ENCODE peak calls at places on chromosomes 1 and 21, in eight cellular contexts. One of them, this sample, is unnamed.

GRCh38 chr1:10814954-10815862 is 18.8 kb upstream of the CASZ1 start:
- DNase-seq in BE2C: no peak
- DNase-seq in GM12865: no peak
- DNase-seq in GM06990: no peak
- DNase-seq in neural progenitor cell: no peak
- DNase-seq in fibroblast of mammary gland: no peak
- DNase-seq in psoas muscle: peak; percentile 21
- DNase-seq in right lobe of liver: no peak
- DNase-seq in this sample: no peak

GRCh38 chr1:232627645-232628334 is 2.1 kb downstream of the SIPA1L2 start:
- DNase-seq in fibroblast of mammary gland: peak; percentile 39
- DNase-seq in BE2C: no peak
- DNase-seq in GM06990: peak; percentile 6
- DNase-seq in GM12865: peak; percentile 34
- DNase-seq in neural progenitor cell: peak; percentile 60
- DNase-seq in psoas muscle: no peak
- DNase-seq in right lobe of liver: no peak
- DNase-seq in this sample: no peak

GRCh38 chr1:29698033-29698432 is 461.7 kb downstream of the PTPRU start:
- DNase-seq in GM06990: no peak
- DNase-seq in neural progenitor cell: peak; percentile 82
- DNase-seq in BE2C: peak; percentile 65
- DNase-seq in right lobe of liver: no peak
- DNase-seq in GM12865: peak; percentile 16
- DNase-seq in fibroblast of mammary gland: peak; percentile 74
- DNase-seq in psoas muscle: peak; percentile 48
- DNase-seq in this sample: peak; percentile 68

GRCh38 chr1:226549094-226549936 is 751 bp downstream of the STUM start:
- DNase-seq in GM06990: no peak
- DNase-seq in BE2C: no peak
- DNase-seq in right lobe of liver: no peak
- DNase-seq in psoas muscle: no peak
- DNase-seq in GM12865: no peak
- DNase-seq in neural progenitor cell: peak; percentile 19
- DNase-seq in fibroblast of mammary gland: no peak
- DNase-seq in this sample: no peak

GRCh38 chr1:109718495-109718894 is 6.4 kb downstream of the GSTM5 start:
- DNase-seq in GM12865: peak; percentile 14
- DNase-seq in right lobe of liver: no peak
- DNase-seq in BE2C: no peak
- DNase-seq in fibroblast of mammary gland: peak; percentile 25
- DNase-seq in GM06990: no peak
- DNase-seq in psoas muscle: no peak
- DNase-seq in neural progenitor cell: peak; percentile 1
- DNase-seq in this sample: no peak

GRCh38 chr1:198656500-198656932 is 17.7 kb downstream of the PTPRC start:
- DNase-seq in right lobe of liver: no peak
- DNase-seq in psoas muscle: no peak
- DNase-seq in GM12865: peak; percentile 65
- DNase-seq in BE2C: peak; percentile 27
- DNase-seq in neural progenitor cell: no peak
- DNase-seq in GM06990: no peak
- DNase-seq in fibroblast of mammary gland: no peak
- DNase-seq in this sample: peak; percentile 38

GRCh38 chr1:119285482-119285881 is 83.1 kb upstream of the HAO2 start:
- DNase-seq in psoas muscle: no peak
- DNase-seq in GM06990: no peak
- DNase-seq in BE2C: no peak
- DNase-seq in GM12865: no peak
- DNase-seq in right lobe of liver: no peak
- DNase-seq in fibroblast of mammary gland: peak; percentile 94
- DNase-seq in neural progenitor cell: peak; percentile 13
- DNase-seq in this sample: peak; percentile 78

GRCh38 chr1:214425723-214426419 is 125.5 kb downstream of the PTPN14 start:
- DNase-seq in GM06990: no peak
- DNase-seq in BE2C: no peak
- DNase-seq in GM12865: no peak
- DNase-seq in psoas muscle: no peak
- DNase-seq in fibroblast of mammary gland: no peak
- DNase-seq in right lobe of liver: no peak
- DNase-seq in neural progenitor cell: no peak
- DNase-seq in this sample: peak; percentile 30

GRCh38 chr1:21261551-21262281 is 28.5 kb downstream of the ECE1 start:
- DNase-seq in fibroblast of mammary gland: peak; percentile 94
- DNase-seq in BE2C: no peak
- DNase-seq in right lobe of liver: no peak
- DNase-seq in GM06990: no peak
- DNase-seq in psoas muscle: peak; percentile 81
- DNase-seq in GM12865: peak; percentile 8
- DNase-seq in neural progenitor cell: no peak
- DNase-seq in this sample: peak; percentile 97

GRCh38 chr21:46126321-46127238 is 28.7 kb downstream of the COL6A2 start:
- DNase-seq in GM12865: no peak
- DNase-seq in fibroblast of mammary gland: peak; percentile 30
- DNase-seq in BE2C: peak; percentile 10
- DNase-seq in GM06990: no peak
- DNase-seq in neural progenitor cell: no peak
- DNase-seq in psoas muscle: peak; percentile 42
- DNase-seq in right lobe of liver: peak; percentile 57
- DNase-seq in this sample: no peak

GRCh38 chr21:14863745-14864210 is 201.0 kb downstream of the NRIP1 start:
- DNase-seq in right lobe of liver: no peak
- DNase-seq in BE2C: no peak
- DNase-seq in GM06990: no peak
- DNase-seq in neural progenitor cell: no peak
- DNase-seq in GM12865: no peak
- DNase-seq in fibroblast of mammary gland: peak; percentile 30
- DNase-seq in psoas muscle: no peak
- DNase-seq in this sample: peak; percentile 24

GRCh38 chr1:214552174-214552608 is 789 bp upstream of the PTPN14 start:
- DNase-seq in GM06990: no peak
- DNase-seq in right lobe of liver: no peak
- DNase-seq in BE2C: no peak
- DNase-seq in fibroblast of mammary gland: peak; percentile 66
- DNase-seq in psoas muscle: peak; percentile 56
- DNase-seq in GM12865: no peak
- DNase-seq in neural progenitor cell: peak; percentile 75
- DNase-seq in this sample: peak; percentile 80

GRCh38 chr1:93615201-93616150 is 66.2 kb downstream of the BCAR3 start:
- DNase-seq in neural progenitor cell: no peak
- DNase-seq in psoas muscle: no peak
- DNase-seq in GM06990: peak; percentile 60
- DNase-seq in GM12865: peak; percentile 89
- DNase-seq in right lobe of liver: peak; percentile 60
- DNase-seq in fibroblast of mammary gland: peak; percentile 96
- DNase-seq in BE2C: no peak
- DNase-seq in this sample: no peak

GRCh38 chr1:47848985-47849610 is 148.1 kb downstream of the TRABD2B start:
- DNase-seq in right lobe of liver: no peak
- DNase-seq in GM06990: no peak
- DNase-seq in neural progenitor cell: no peak
- DNase-seq in fibroblast of mammary gland: no peak
- DNase-seq in GM12865: no peak
- DNase-seq in psoas muscle: peak; percentile 55
- DNase-seq in BE2C: peak; percentile 70
- DNase-seq in this sample: no peak

GRCh38 chr1:113205980-113206766 is 133.2 kb downstream of the LRIG2 start:
- DNase-seq in psoas muscle: no peak
- DNase-seq in BE2C: no peak
- DNase-seq in GM12865: no peak
- DNase-seq in neural progenitor cell: no peak
- DNase-seq in fibroblast of mammary gland: no peak
- DNase-seq in right lobe of liver: no peak
- DNase-seq in GM06990: no peak
- DNase-seq in this sample: no peak

GRCh38 chr1:211320980-211321379 is 5.7 kb upstream of the TRAF5 start:
- DNase-seq in GM12865: no peak
- DNase-seq in neural progenitor cell: no peak
- DNase-seq in right lobe of liver: no peak
- DNase-seq in fibroblast of mammary gland: peak; percentile 29
- DNase-seq in psoas muscle: no peak
- DNase-seq in BE2C: no peak
- DNase-seq in GM06990: no peak
- DNase-seq in this sample: no peak

GRCh38 chr1:154499446-154499845 is 2.6 kb upstream of the TDRD10 start:
- DNase-seq in GM12865: no peak
- DNase-seq in fibroblast of mammary gland: no peak
- DNase-seq in BE2C: no peak
- DNase-seq in right lobe of liver: no peak
- DNase-seq in GM06990: no peak
- DNase-seq in neural progenitor cell: no peak
- DNase-seq in psoas muscle: no peak
- DNase-seq in this sample: no peak

GRCh38 chr1:31393463-31393862 is 19.6 kb upstream of the SERINC2 start:
- DNase-seq in neural progenitor cell: no peak
- DNase-seq in psoas muscle: no peak
- DNase-seq in GM12865: no peak
- DNase-seq in fibroblast of mammary gland: no peak
- DNase-seq in right lobe of liver: no peak
- DNase-seq in GM06990: no peak
- DNase-seq in BE2C: no peak
- DNase-seq in this sample: no peak

GRCh38 chr1:31394628-31395193 is 18.3 kb upstream of the SERINC2 start:
- DNase-seq in BE2C: peak; percentile 82
- DNase-seq in GM12865: peak; percentile 78
- DNase-seq in psoas muscle: peak; percentile 97
- DNase-seq in GM06990: peak; percentile 79
- DNase-seq in fibroblast of mammary gland: peak; percentile 75
- DNase-seq in right lobe of liver: peak; percentile 86
- DNase-seq in neural progenitor cell: peak; percentile 92
- DNase-seq in this sample: peak; percentile 75

GRCh38 chr1:31397360-31398095 is 15.5 kb upstream of the SERINC2 start:
- DNase-seq in psoas muscle: no peak
- DNase-seq in GM06990: no peak
- DNase-seq in right lobe of liver: no peak
- DNase-seq in neural progenitor cell: no peak
- DNase-seq in GM12865: no peak
- DNase-seq in fibroblast of mammary gland: peak; percentile 36
- DNase-seq in BE2C: no peak
- DNase-seq in this sample: peak; percentile 79

GRCh38 chr1:31398246-31398645 is 14.8 kb upstream of the SERINC2 start:
- DNase-seq in GM06990: no peak
- DNase-seq in GM12865: no peak
- DNase-seq in neural progenitor cell: no peak
- DNase-seq in psoas muscle: no peak
- DNase-seq in right lobe of liver: no peak
- DNase-seq in BE2C: no peak
- DNase-seq in fibroblast of mammary gland: no peak
- DNase-seq in this sample: no peak

DNA sequence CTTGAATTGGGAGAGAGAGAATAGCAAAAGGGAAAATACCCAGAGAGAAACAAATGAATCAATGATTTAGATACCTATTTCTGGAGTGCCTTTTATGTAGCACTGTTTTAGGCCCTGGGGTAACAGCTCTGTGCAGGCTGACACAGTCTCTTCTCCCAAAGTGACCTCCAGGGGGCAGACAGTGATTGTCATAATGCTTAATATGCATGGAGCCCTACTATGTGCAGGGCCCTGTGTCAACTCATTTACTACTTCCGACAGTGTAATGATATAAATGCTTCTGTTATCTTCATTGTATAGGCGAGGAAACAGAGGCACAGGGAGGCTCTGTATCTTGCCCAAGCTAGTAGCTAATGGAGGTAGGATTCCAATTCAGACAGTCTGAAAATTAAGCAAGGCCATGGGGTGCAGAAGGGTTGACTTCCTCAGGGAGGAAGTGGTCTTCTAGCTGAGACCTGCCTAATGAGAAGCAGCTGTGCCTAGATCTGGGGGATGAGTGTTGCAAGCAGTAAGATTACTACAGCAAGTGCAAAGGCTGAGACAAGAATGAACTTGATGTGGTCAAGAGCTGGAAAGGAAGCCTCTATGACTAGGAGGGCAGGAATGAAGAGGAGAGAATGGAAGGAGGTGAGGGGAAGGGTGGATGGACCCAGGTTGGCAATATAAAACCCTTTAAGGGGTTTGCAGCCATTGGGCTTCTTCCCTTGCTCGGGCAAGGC is 16.2 kb upstream of the SERINC2 start:
- DNase-seq in BE2C: no peak
- DNase-seq in GM06990: no peak
- DNase-seq in fibroblast of mammary gland: peak; percentile 97
- DNase-seq in right lobe of liver: no peak
- DNase-seq in neural progenitor cell: peak; percentile 46
- DNase-seq in GM12865: no peak
- DNase-seq in psoas muscle: no peak
- DNase-seq in this sample: peak; percentile 98
- TF ChIP-seq CTCF in BE2C: no peak
- TF ChIP-seq CTCF in GM06990: peak; percentile 54
- TF ChIP-seq CTCF in fibroblast of mammary gland: peak; percentile 56
- TF ChIP-seq CTCF in right lobe of liver: peak; percentile 31
- TF ChIP-seq CTCF in neural progenitor cell: peak; percentile 58
- TF ChIP-seq CTCF in GM12865: peak; percentile 31
- TF ChIP-seq CTCF in psoas muscle: no peak
- TF ChIP-seq CTCF in this sample: peak; percentile 63

GRCh38 chr1:160116277-160117147 is 953 bp downstream of the ATP1A2 start:
- DNase-seq in BE2C: no peak
- DNase-seq in neural progenitor cell: no peak
- DNase-seq in GM12865: no peak
- DNase-seq in fibroblast of mammary gland: peak; percentile 52
- DNase-seq in psoas muscle: peak; percentile 88
- DNase-seq in GM06990: no peak
- DNase-seq in right lobe of liver: no peak
- DNase-seq in this sample: peak; percentile 55
- H3K4me3 ChIP-seq in BE2C: no peak overlapping the region
- H3K4me3 ChIP-seq in neural progenitor cell: peak overlapping the region; percentile 65
- H3K4me3 ChIP-seq in GM12865: no peak overlapping the region
- H3K4me3 ChIP-seq in fibroblast of mammary gland: no peak overlapping the region
- H3K4me3 ChIP-seq in psoas muscle: peak overlapping the region; percentile 82
- H3K4me3 ChIP-seq in GM06990: no peak overlapping the region
- H3K4me3 ChIP-seq in right lobe of liver: no peak overlapping the region
- H3K4me3 ChIP-seq in this sample: no peak overlapping the region

GRCh38 chr1:224503161-224504118 is 68.8 kb upstream of the WDR26 start:
- DNase-seq in GM06990: peak; percentile 80
- DNase-seq in psoas muscle: peak; percentile 96
- DNase-seq in GM12865: peak; percentile 87
- DNase-seq in right lobe of liver: peak; percentile 98
- DNase-seq in fibroblast of mammary gland: peak; percentile 80
- DNase-seq in neural progenitor cell: peak; percentile 86
- DNase-seq in BE2C: peak; percentile 94
- DNase-seq in this sample: peak; percentile 93
- TF ChIP-seq CTCF in GM06990: peak; percentile 39
- TF ChIP-seq CTCF in psoas muscle: peak; percentile 19
- TF ChIP-seq CTCF in GM12865: peak; percentile 38
- TF ChIP-seq CTCF in right lobe of liver: no peak
- TF ChIP-seq CTCF in fibroblast of mammary gland: peak; percentile 6
- TF ChIP-seq CTCF in neural progenitor cell: peak; percentile 39
- TF ChIP-seq CTCF in BE2C: peak; percentile 45
- TF ChIP-seq CTCF in this sample: no peak

DNA sequence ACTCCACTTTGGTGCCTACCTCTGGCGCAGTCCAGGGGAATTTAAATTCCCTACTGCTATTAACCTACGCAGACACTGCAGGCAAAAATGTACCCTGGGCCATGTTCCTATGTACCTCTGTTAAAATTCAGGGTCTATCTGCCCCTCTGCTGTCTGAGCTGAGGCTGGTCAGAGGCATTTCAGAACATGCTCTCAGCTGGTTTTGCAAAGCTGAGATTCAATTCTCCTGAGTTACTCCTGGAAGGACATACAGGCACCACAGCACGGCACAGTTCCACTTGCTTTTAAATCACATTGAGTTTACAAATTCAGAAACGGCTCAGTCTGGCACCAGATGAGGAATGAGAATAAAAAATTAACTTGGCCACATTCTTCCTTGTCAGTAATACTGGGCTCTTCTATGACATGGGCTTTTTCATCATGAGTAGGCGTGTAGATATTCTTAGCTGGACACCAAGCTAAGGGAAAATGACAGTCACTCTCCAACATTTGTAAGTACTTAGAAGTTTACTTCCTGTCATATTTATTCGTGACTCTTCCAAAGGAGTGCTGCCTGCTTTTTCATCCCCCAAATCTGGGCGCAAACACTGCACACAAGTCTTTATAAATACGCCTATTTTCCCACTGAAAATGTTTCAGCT is 2.0 kb downstream of the C1orf198 start:
- DNase-seq in GM12865: no peak
- DNase-seq in fibroblast of mammary gland: peak; percentile 42
- DNase-seq in psoas muscle: no peak
- DNase-seq in right lobe of liver: no peak
- DNase-seq in neural progenitor cell: no peak
- DNase-seq in GM06990: no peak
- DNase-seq in BE2C: no peak
- DNase-seq in this sample: no peak
- H3K4me3 ChIP-seq in GM12865: no peak overlapping the region
- H3K4me3 ChIP-seq in fibroblast of mammary gland: peak overlapping the region; percentile 71
- H3K4me3 ChIP-seq in psoas muscle: peak overlapping the region; percentile 85
- H3K4me3 ChIP-seq in right lobe of liver: peak overlapping the region; percentile 84
- H3K4me3 ChIP-seq in neural progenitor cell: peak overlapping the region; percentile 83
- H3K4me3 ChIP-seq in GM06990: no peak overlapping the region
- H3K4me3 ChIP-seq in BE2C: no peak overlapping the region
- H3K4me3 ChIP-seq in this sample: peak overlapping the region; percentile 90